ENCODE peak calls at places on chromosomes 13 and 19, in nine cellular contexts. J is OCI-LY7; U is mucosa of gallbladder; B is HS-27A; S is pancreas; G is lower leg skin; H is activated naive CD8-positive, alpha-beta T cell treated with anti-CD3 and anti-CD28 coated beads for 36 hours; Y is kidney epithelial cell; D is choroid plexus epithelial cell. P is an unnamed sample.

GRCh38 chr13:110714798-110715394 is 1.4 kb downstream of the ING1 start:
- DNase-seq in J (peak), U (peak), B (no peak), S (peak), G (peak), H (peak), Y (no peak), D (peak), P (no peak)

GRCh38 chr19:17951151-17952040 is 15.5 kb upstream of the KCNN1 start:
- DNase-seq in J (no peak), U (no peak), B (no peak), S (no peak), G (no peak), H (no peak), Y (no peak), D (no peak), P (no peak)

GRCh38 chr13:41579881-41580280 is 122.5 kb downstream of the RGCC start:
- DNase-seq in J (no peak), U (no peak), B (no peak), S (no peak), G (no peak), H (no peak), Y (no peak), D (no peak), P (no peak)

GRCh38 chr19:41646589-41647204 is 19.8 kb upstream of the CEACAM4 start:
- DNase-seq in J (peak), U (no peak), B (no peak), S (no peak), G (no peak), H (peak), Y (no peak), D (peak), P (no peak)

GRCh38 chr19:27774337-27774736 is 1438.6 kb downstream of the UQCRFS1 start:
- DNase-seq in J (peak), U (no peak), B (no peak), S (no peak), G (no peak), H (peak), Y (no peak), D (peak), P (no peak)

GRCh38 chr13:51849145-51850101 is 4.4 kb upstream of the TMEM272 start:
- DNase-seq in J (peak), U (no peak), B (no peak), S (no peak), G (no peak), H (peak), Y (no peak), D (peak), P (no peak)

GRCh38 chr13:113209336-113209879 is at the start of gene CUL4A:
- DNase-seq in J (peak), U (peak), B (no peak), S (peak), G (peak), H (peak), Y (no peak), D (peak), P (no peak)

GRCh38 chr19:42074513-42075363 is 1.2 kb upstream of the ZNF574 start:
- DNase-seq in J (peak), U (no peak), B (no peak), S (no peak), G (peak), H (peak), Y (no peak), D (no peak), P (no peak)

GRCh38 chr19:18254546-18255500 is 19.4 kb downstream of the IQCN start:
- DNase-seq in J (peak), U (no peak), B (no peak), S (peak), G (no peak), H (no peak), Y (no peak), D (no peak), P (no peak)

GRCh38 chr19:45245826-45246225 is 619 bp upstream of the EXOC3L2 start:
- DNase-seq in J (no peak), U (no peak), B (no peak), S (no peak), G (no peak), H (no peak), Y (no peak), D (no peak), P (no peak)

GRCh38 chr13:37074703-37075102 is 15.2 kb upstream of the SUPT20H start:
- DNase-seq in J (peak), U (no peak), B (peak), S (no peak), G (no peak), H (no peak), Y (peak), D (peak), P (no peak)

GRCh38 chr13:39825886-39826285 is 170.4 kb downstream of the COG6 start:
- DNase-seq in J (no peak), U (no peak), B (no peak), S (no peak), G (no peak), H (no peak), Y (no peak), D (no peak), P (no peak)

GRCh38 chr19:7161292-7161691 is 91.8 kb downstream of the ZNF557 start:
- DNase-seq in J (no peak), U (no peak), B (no peak), S (no peak), G (no peak), H (no peak), Y (no peak), D (no peak), P (no peak)

GRCh38 chr19:45440873-45441654 is 17.3 kb upstream of the ERCC1 start:
- DNase-seq in J (no peak), U (no peak), B (no peak), S (no peak), G (no peak), H (no peak), Y (no peak), D (peak), P (no peak)

GRCh38 chr19:54959840-54960239 is 6.3 kb upstream of the NLRP2 start:
- DNase-seq in J (peak), U (no peak), B (no peak), S (no peak), G (no peak), H (no peak), Y (no peak), D (no peak), P (no peak)

GRCh38 chr13:111213964-111214726 is 99.0 kb downstream of the ARHGEF7 start:
- DNase-seq in J (peak), U (peak), B (no peak), S (no peak), G (no peak), H (no peak), Y (no peak), D (no peak), P (no peak)

GRCh38 chr13:95457294-95457693 is 95.2 kb upstream of the CLDN10 start:
- DNase-seq in J (no peak), U (no peak), B (no peak), S (no peak), G (no peak), H (peak), Y (no peak), D (peak), P (no peak)

GRCh38 chr19:33388231-33388816 is 14.8 kb downstream of the CEBPG start:
- DNase-seq in J (no peak), U (no peak), B (no peak), S (no peak), G (peak), H (no peak), Y (no peak), D (no peak), P (no peak)

GRCh38 chr19:14467816-14468215 is 7.3 kb downstream of the PTGER1 start:
- DNase-seq in J (no peak), U (no peak), B (no peak), S (no peak), G (no peak), H (no peak), Y (no peak), D (no peak), P (no peak)